ENCODE peak calls at places on chromosomes 3 and 15, in seven cellular contexts. V, P, F, S, O, H and U are unnamed samples.
A peak's percentile ranks its signal among the peaks of the same experiment; 100 is the strongest.

GRCh38 chr15:95559875-95560394 is 770.6 kb upstream of the NR2F2 start:
- DNase-seq in F (peak; percentile 94), O (peak; percentile 94), H (peak; percentile 88), S (no peak), V (peak; percentile 95), P (peak; percentile 81), U (no peak)

GRCh38 chr3:10449436-10449835 is 56.0 kb downstream of the ATP2B2 start:
- DNase-seq in H (no peak), V (no peak), O (no peak), P (no peak), F (no peak), S (no peak), U (no peak)

GRCh38 chr15:99446565-99447496 is 119.0 kb upstream of the MEF2A start:
- DNase-seq in V (no peak), O (no peak), H (no peak), P (no peak), F (no peak), S (no peak), U (no peak)

GRCh38 chr3:113339616-113340244 is 101.6 kb downstream of the CFAP44 start:
- DNase-seq in H (no peak), V (no peak), F (no peak), P (peak; percentile 17), S (peak; percentile 6), O (peak; percentile 2), U (no peak)

GRCh38 chr3:187041362-187042061 is 97.8 kb downstream of the RPL39L start:
- DNase-seq in S (no peak), O (peak; percentile 44), H (no peak), F (peak; percentile 48), V (no peak), P (no peak), U (no peak)

GRCh38 chr3:36635731-36636130 is 128.6 kb downstream of the DCLK3 start:
- DNase-seq in F (no peak), S (no peak), V (no peak), H (peak; percentile 86), O (peak; percentile 59), P (peak; percentile 47), U (no peak)

GRCh38 chr15:55991841-55992768 is 1.3 kb downstream of the NEDD4 start:
- DNase-seq in H (no peak), F (peak; percentile 6), P (no peak), O (peak; percentile 49), S (no peak), V (peak; percentile 17), U (no peak)

GRCh38 chr3:151835751-151836550 is 22.0 kb downstream of the AADAC start:
- DNase-seq in H (peak; percentile 21), P (no peak), S (peak; percentile 6), V (peak; percentile 74), F (peak; percentile 78), O (peak; percentile 48), U (no peak)

GRCh38 chr3:135911106-135911505 is 54.4 kb upstream of the PPP2R3A start:
- DNase-seq in F (no peak), H (no peak), S (no peak), V (peak; percentile 21), P (no peak), O (no peak), U (no peak)

GRCh38 chr15:60373745-60374144 is 24.0 kb downstream of the ANXA2 start:
- DNase-seq in H (no peak), F (no peak), V (no peak), S (no peak), O (peak; percentile 59), P (no peak), U (no peak)

GRCh38 chr3:136811701-136812100 is 7.2 kb upstream of the SLC35G2 start:
- DNase-seq in P (no peak), O (no peak), V (no peak), H (no peak), S (no peak), F (no peak), U (no peak)

GRCh38 chr15:89409184-89409992 is 74.8 kb upstream of the POLG start:
- DNase-seq in O (no peak), S (peak; percentile 56), V (no peak), F (no peak), P (no peak), H (no peak), U (no peak)

GRCh38 chr3:151903501-151903991 is 30.1 kb downstream of the SUCNR1 start:
- DNase-seq in P (no peak), O (peak; percentile 48), V (peak; percentile 90), F (peak; percentile 92), H (no peak), S (no peak), U (no peak)

GRCh38 chr3:61687206-61687605 is 125.8 kb downstream of the PTPRG start:
- DNase-seq in H (no peak), V (no peak), O (no peak), F (no peak), P (no peak), S (no peak), U (no peak)

GRCh38 chr3:156246939-156247725 is 126.8 kb downstream of the KCNAB1 start:
- DNase-seq in S (no peak), F (peak; percentile 63), V (no peak), H (peak; percentile 33), P (no peak), O (peak; percentile 64), U (no peak)

GRCh38 chr3:156535162-156535627 is 19.7 kb downstream of the SSR3 start:
- DNase-seq in S (no peak), V (peak; percentile 100), F (peak; percentile 99), P (peak; percentile 97), O (peak; percentile 99), H (peak; percentile 93), U (no peak)

GRCh38 chr15:88574646-88575045 is 28.2 kb upstream of the DET1 start:
- DNase-seq in O (no peak), P (no peak), V (no peak), F (no peak), S (peak; percentile 69), H (no peak), U (no peak)

GRCh38 chr15:39344662-39345141 is 236.2 kb upstream of the THBS1 start:
- DNase-seq in P (peak; percentile 51), O (peak; percentile 76), H (no peak), F (no peak), V (peak; percentile 20), S (peak; percentile 50), U (no peak)

GRCh38 chr3:112302881-112303761 is 9.1 kb upstream of the SLC9C1 start:
- DNase-seq in V (peak; percentile 24), O (peak; percentile 24), F (peak; percentile 3), S (peak; percentile 92), H (no peak), P (no peak), U (no peak)

GRCh38 chr15:68447209-68447608 is 15.2 kb upstream of the ITGA11 start:
- DNase-seq in P (peak; percentile 33), H (peak; percentile 9), O (no peak), V (no peak), F (no peak), S (no peak), U (no peak)

DNA sequence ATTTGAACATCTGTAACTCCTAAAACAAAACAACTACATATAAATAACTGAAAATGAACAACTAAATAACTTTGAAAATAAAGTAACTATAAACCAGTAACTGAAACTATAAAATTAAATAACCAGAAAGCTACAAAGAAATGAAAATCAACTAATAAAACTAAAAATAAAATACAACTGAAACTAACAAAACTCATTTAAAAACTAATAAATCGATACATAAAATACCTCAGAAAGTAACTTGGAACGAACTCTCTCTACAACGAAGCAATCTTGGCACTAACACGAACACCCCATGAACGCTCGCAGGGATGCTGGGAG is 15.9 kb upstream of the LAMP3 start:
- DNase-seq in F (no peak), O (no peak), H (no peak), V (no peak), P (no peak), S (no peak), U (no peak)
- TF ChIP-seq EZH2 in F (no peak), O (no peak), H (no peak), V (no peak), P (no peak), S (no peak), U (no peak)

GRCh38 chr3:104521606-104522336 is 844.9 kb upstream of the ALCAM start:
- DNase-seq in O (no peak), S (no peak), F (no peak), H (peak; percentile 24), V (no peak), P (no peak), U (no peak)
- H3K9ac ChIP-seq in O (no peak overlapping the region), S (no peak overlapping the region), F (no peak overlapping the region), H (no peak overlapping the region), V (no peak overlapping the region), P (no peak overlapping the region), U (no peak overlapping the region)

GRCh38 chr3:118949113-118949760 is 85.4 kb downstream of the IGSF11 start:
- DNase-seq in P (no peak), O (no peak), H (no peak), S (no peak), V (no peak), F (no peak), U (no peak)
- TF ChIP-seq EZH2 in P (no peak), O (no peak), H (no peak), S (no peak), V (no peak), F (no peak), U (no peak)

GRCh38 chr15:64841258-64842098 is at the start of gene PLEKHO2:
- DNase-seq in V (peak; percentile 96), S (peak; percentile 98), P (peak; percentile 82), F (peak; percentile 85), H (peak; percentile 87), O (peak; percentile 98), U (peak; percentile 30)

GRCh38 chr15:64833690-64834089 is 8.0 kb upstream of the PLEKHO2 start:
- DNase-seq in V (no peak), H (no peak), O (no peak), F (no peak), P (no peak), S (no peak), U (no peak)

GRCh38 chr15:64837502-64837901 is 4.2 kb upstream of the PLEKHO2 start:
- DNase-seq in P (no peak), S (no peak), H (no peak), V (no peak), F (no peak), O (no peak), U (no peak)

GRCh38 chr15:64836023-64836536 is 5.6 kb upstream of the PLEKHO2 start:
- DNase-seq in P (no peak), H (no peak), O (no peak), F (no peak), V (no peak), S (no peak), U (no peak)
- H3K9ac ChIP-seq in P (no peak overlapping the region), H (no peak overlapping the region), O (no peak overlapping the region), F (no peak overlapping the region), V (no peak overlapping the region), S (no peak overlapping the region), U (no peak overlapping the region)